ENCODE peak calls at places on chromosome 14, in seven cellular contexts. One of them, this sample, is unnamed.

GRCh38 chr14:24605435-24606190 is 3.9 kb downstream of the GZMH start:
- DNase-seq in activated T-helper 1 cell treated with anti-CD3 and anti-CD28 coated beads, Interleukin-12 subunit alpha, Interleukin-12 subunit beta, Interleukin-2, Interleukin-4 antibody, amounts not matched to agents 30 ng/mL and 10 ng/mL and 1 ng/mL, durations not matched to agents 14 hours and 24 hours and 36 hours: peak; percentile 60
- DNase-seq in NCI-H187 treated with DMSO at 0.1 percent for 48 hours: no peak
- DNase-seq in naive thymus-derived CD8-positive, alpha-beta T cell: peak; percentile 52
- DNase-seq in left colon: peak; percentile 51
- DNase-seq in activated CD4-positive, alpha-beta T cell treated with anti-CD3 and anti-CD28 coated beads, Interleukin-2, amount 10 ng/mL, durations not matched to agents 7 days and 5 days: peak; percentile 75
- DNase-seq in COR-L47: peak; percentile 5
- DNase-seq in this sample: peak; percentile 12

GRCh38 chr14:36556811-36557433 is 25.5 kb downstream of the NKX2-8 start:
- DNase-seq in left colon: peak; percentile 28
- DNase-seq in naive thymus-derived CD8-positive, alpha-beta T cell: no peak
- DNase-seq in activated CD4-positive, alpha-beta T cell treated with anti-CD3 and anti-CD28 coated beads, Interleukin-2, amount 10 ng/mL, durations not matched to agents 7 days and 5 days: peak; percentile 19
- DNase-seq in NCI-H187 treated with DMSO at 0.1 percent for 48 hours: no peak
- DNase-seq in activated T-helper 1 cell treated with anti-CD3 and anti-CD28 coated beads, Interleukin-12 subunit alpha, Interleukin-12 subunit beta, Interleukin-2, Interleukin-4 antibody, amounts not matched to agents 30 ng/mL and 10 ng/mL and 1 ng/mL, durations not matched to agents 14 hours and 24 hours and 36 hours: no peak
- DNase-seq in COR-L47: peak; percentile 29
- DNase-seq in this sample: no peak

GRCh38 chr14:63770187-63770807 is 42.4 kb upstream of the SGPP1 start:
- DNase-seq in activated CD4-positive, alpha-beta T cell treated with anti-CD3 and anti-CD28 coated beads, Interleukin-2, amount 10 ng/mL, durations not matched to agents 7 days and 5 days: peak; percentile 77
- DNase-seq in naive thymus-derived CD8-positive, alpha-beta T cell: peak; percentile 36
- DNase-seq in left colon: peak; percentile 65
- DNase-seq in activated T-helper 1 cell treated with anti-CD3 and anti-CD28 coated beads, Interleukin-12 subunit alpha, Interleukin-12 subunit beta, Interleukin-2, Interleukin-4 antibody, amounts not matched to agents 30 ng/mL and 10 ng/mL and 1 ng/mL, durations not matched to agents 14 hours and 24 hours and 36 hours: peak; percentile 33
- DNase-seq in COR-L47: no peak
- DNase-seq in NCI-H187 treated with DMSO at 0.1 percent for 48 hours: no peak
- DNase-seq in this sample: peak; percentile 7

GRCh38 chr14:90495357-90496276 is 98.8 kb downstream of the CALM1 start:
- DNase-seq in activated CD4-positive, alpha-beta T cell treated with anti-CD3 and anti-CD28 coated beads, Interleukin-2, amount 10 ng/mL, durations not matched to agents 7 days and 5 days: peak; percentile 78
- DNase-seq in naive thymus-derived CD8-positive, alpha-beta T cell: peak; percentile 43
- DNase-seq in left colon: peak; percentile 69
- DNase-seq in NCI-H187 treated with DMSO at 0.1 percent for 48 hours: no peak
- DNase-seq in COR-L47: no peak
- DNase-seq in activated T-helper 1 cell treated with anti-CD3 and anti-CD28 coated beads, Interleukin-12 subunit alpha, Interleukin-12 subunit beta, Interleukin-2, Interleukin-4 antibody, amounts not matched to agents 30 ng/mL and 10 ng/mL and 1 ng/mL, durations not matched to agents 14 hours and 24 hours and 36 hours: peak; percentile 37
- DNase-seq in this sample: no peak

GRCh38 chr14:64542839-64543207 is 2.3 kb downstream of the HSPA2 start:
- DNase-seq in activated CD4-positive, alpha-beta T cell treated with anti-CD3 and anti-CD28 coated beads, Interleukin-2, amount 10 ng/mL, durations not matched to agents 7 days and 5 days: no peak
- DNase-seq in activated T-helper 1 cell treated with anti-CD3 and anti-CD28 coated beads, Interleukin-12 subunit alpha, Interleukin-12 subunit beta, Interleukin-2, Interleukin-4 antibody, amounts not matched to agents 30 ng/mL and 10 ng/mL and 1 ng/mL, durations not matched to agents 14 hours and 24 hours and 36 hours: no peak
- DNase-seq in naive thymus-derived CD8-positive, alpha-beta T cell: no peak
- DNase-seq in NCI-H187 treated with DMSO at 0.1 percent for 48 hours: no peak
- DNase-seq in left colon: no peak
- DNase-seq in COR-L47: no peak
- DNase-seq in this sample: no peak

GRCh38 chr14:61661471-61661988 is 33.8 kb upstream of the HIF1A start:
- DNase-seq in COR-L47: no peak
- DNase-seq in activated T-helper 1 cell treated with anti-CD3 and anti-CD28 coated beads, Interleukin-12 subunit alpha, Interleukin-12 subunit beta, Interleukin-2, Interleukin-4 antibody, amounts not matched to agents 30 ng/mL and 10 ng/mL and 1 ng/mL, durations not matched to agents 14 hours and 24 hours and 36 hours: no peak
- DNase-seq in naive thymus-derived CD8-positive, alpha-beta T cell: no peak
- DNase-seq in left colon: no peak
- DNase-seq in activated CD4-positive, alpha-beta T cell treated with anti-CD3 and anti-CD28 coated beads, Interleukin-2, amount 10 ng/mL, durations not matched to agents 7 days and 5 days: no peak
- DNase-seq in NCI-H187 treated with DMSO at 0.1 percent for 48 hours: no peak
- DNase-seq in this sample: no peak

GRCh38 chr14:22489957-22490950 is 98.8 kb downstream of the DAD1 start:
- DNase-seq in naive thymus-derived CD8-positive, alpha-beta T cell: no peak
- DNase-seq in COR-L47: no peak
- DNase-seq in activated CD4-positive, alpha-beta T cell treated with anti-CD3 and anti-CD28 coated beads, Interleukin-2, amount 10 ng/mL, durations not matched to agents 7 days and 5 days: no peak
- DNase-seq in activated T-helper 1 cell treated with anti-CD3 and anti-CD28 coated beads, Interleukin-12 subunit alpha, Interleukin-12 subunit beta, Interleukin-2, Interleukin-4 antibody, amounts not matched to agents 30 ng/mL and 10 ng/mL and 1 ng/mL, durations not matched to agents 14 hours and 24 hours and 36 hours: no peak
- DNase-seq in left colon: no peak
- DNase-seq in NCI-H187 treated with DMSO at 0.1 percent for 48 hours: no peak
- DNase-seq in this sample: no peak

GRCh38 chr14:44404021-44404420 is 103.1 kb downstream of the FSCB start:
- DNase-seq in left colon: no peak
- DNase-seq in activated T-helper 1 cell treated with anti-CD3 and anti-CD28 coated beads, Interleukin-12 subunit alpha, Interleukin-12 subunit beta, Interleukin-2, Interleukin-4 antibody, amounts not matched to agents 30 ng/mL and 10 ng/mL and 1 ng/mL, durations not matched to agents 14 hours and 24 hours and 36 hours: no peak
- DNase-seq in COR-L47: peak; percentile 41
- DNase-seq in naive thymus-derived CD8-positive, alpha-beta T cell: no peak
- DNase-seq in activated CD4-positive, alpha-beta T cell treated with anti-CD3 and anti-CD28 coated beads, Interleukin-2, amount 10 ng/mL, durations not matched to agents 7 days and 5 days: no peak
- DNase-seq in NCI-H187 treated with DMSO at 0.1 percent for 48 hours: no peak
- DNase-seq in this sample: no peak

GRCh38 chr14:100531591-100532121 is 55.6 kb downstream of the BEGAIN start:
- DNase-seq in activated T-helper 1 cell treated with anti-CD3 and anti-CD28 coated beads, Interleukin-12 subunit alpha, Interleukin-12 subunit beta, Interleukin-2, Interleukin-4 antibody, amounts not matched to agents 30 ng/mL and 10 ng/mL and 1 ng/mL, durations not matched to agents 14 hours and 24 hours and 36 hours: no peak
- DNase-seq in naive thymus-derived CD8-positive, alpha-beta T cell: no peak
- DNase-seq in COR-L47: no peak
- DNase-seq in left colon: peak; percentile 2
- DNase-seq in activated CD4-positive, alpha-beta T cell treated with anti-CD3 and anti-CD28 coated beads, Interleukin-2, amount 10 ng/mL, durations not matched to agents 7 days and 5 days: peak; percentile 3
- DNase-seq in NCI-H187 treated with DMSO at 0.1 percent for 48 hours: no peak
- DNase-seq in this sample: no peak

GRCh38 chr14:25622752-25623151 is 572.8 kb upstream of the STXBP6 start:
- DNase-seq in left colon: no peak
- DNase-seq in activated CD4-positive, alpha-beta T cell treated with anti-CD3 and anti-CD28 coated beads, Interleukin-2, amount 10 ng/mL, durations not matched to agents 7 days and 5 days: no peak
- DNase-seq in NCI-H187 treated with DMSO at 0.1 percent for 48 hours: peak; percentile 33
- DNase-seq in naive thymus-derived CD8-positive, alpha-beta T cell: no peak
- DNase-seq in activated T-helper 1 cell treated with anti-CD3 and anti-CD28 coated beads, Interleukin-12 subunit alpha, Interleukin-12 subunit beta, Interleukin-2, Interleukin-4 antibody, amounts not matched to agents 30 ng/mL and 10 ng/mL and 1 ng/mL, durations not matched to agents 14 hours and 24 hours and 36 hours: no peak
- DNase-seq in COR-L47: peak; percentile 88
- DNase-seq in this sample: no peak

GRCh38 chr14:29168149-29168548 is 401.6 kb downstream of the FOXG1 start:
- DNase-seq in left colon: no peak
- DNase-seq in activated CD4-positive, alpha-beta T cell treated with anti-CD3 and anti-CD28 coated beads, Interleukin-2, amount 10 ng/mL, durations not matched to agents 7 days and 5 days: no peak
- DNase-seq in NCI-H187 treated with DMSO at 0.1 percent for 48 hours: no peak
- DNase-seq in COR-L47: no peak
- DNase-seq in activated T-helper 1 cell treated with anti-CD3 and anti-CD28 coated beads, Interleukin-12 subunit alpha, Interleukin-12 subunit beta, Interleukin-2, Interleukin-4 antibody, amounts not matched to agents 30 ng/mL and 10 ng/mL and 1 ng/mL, durations not matched to agents 14 hours and 24 hours and 36 hours: no peak
- DNase-seq in naive thymus-derived CD8-positive, alpha-beta T cell: no peak
- DNase-seq in this sample: no peak

GRCh38 chr14:50784683-50785505 is 46.1 kb downstream of the NIN start:
- DNase-seq in activated T-helper 1 cell treated with anti-CD3 and anti-CD28 coated beads, Interleukin-12 subunit alpha, Interleukin-12 subunit beta, Interleukin-2, Interleukin-4 antibody, amounts not matched to agents 30 ng/mL and 10 ng/mL and 1 ng/mL, durations not matched to agents 14 hours and 24 hours and 36 hours: no peak
- DNase-seq in NCI-H187 treated with DMSO at 0.1 percent for 48 hours: no peak
- DNase-seq in activated CD4-positive, alpha-beta T cell treated with anti-CD3 and anti-CD28 coated beads, Interleukin-2, amount 10 ng/mL, durations not matched to agents 7 days and 5 days: no peak
- DNase-seq in COR-L47: no peak
- DNase-seq in left colon: no peak
- DNase-seq in naive thymus-derived CD8-positive, alpha-beta T cell: no peak
- DNase-seq in this sample: no peak

GRCh38 chr14:20477211-20477876 is 8.1 kb downstream of the PNP start:
- DNase-seq in naive thymus-derived CD8-positive, alpha-beta T cell: peak; percentile 20
- DNase-seq in NCI-H187 treated with DMSO at 0.1 percent for 48 hours: no peak
- DNase-seq in COR-L47: no peak
- DNase-seq in left colon: no peak
- DNase-seq in activated CD4-positive, alpha-beta T cell treated with anti-CD3 and anti-CD28 coated beads, Interleukin-2, amount 10 ng/mL, durations not matched to agents 7 days and 5 days: peak; percentile 44
- DNase-seq in activated T-helper 1 cell treated with anti-CD3 and anti-CD28 coated beads, Interleukin-12 subunit alpha, Interleukin-12 subunit beta, Interleukin-2, Interleukin-4 antibody, amounts not matched to agents 30 ng/mL and 10 ng/mL and 1 ng/mL, durations not matched to agents 14 hours and 24 hours and 36 hours: no peak
- DNase-seq in this sample: no peak

GRCh38 chr14:61704554-61704953 is 9.2 kb downstream of the HIF1A start:
- DNase-seq in NCI-H187 treated with DMSO at 0.1 percent for 48 hours: no peak
- DNase-seq in COR-L47: no peak
- DNase-seq in activated CD4-positive, alpha-beta T cell treated with anti-CD3 and anti-CD28 coated beads, Interleukin-2, amount 10 ng/mL, durations not matched to agents 7 days and 5 days: no peak
- DNase-seq in activated T-helper 1 cell treated with anti-CD3 and anti-CD28 coated beads, Interleukin-12 subunit alpha, Interleukin-12 subunit beta, Interleukin-2, Interleukin-4 antibody, amounts not matched to agents 30 ng/mL and 10 ng/mL and 1 ng/mL, durations not matched to agents 14 hours and 24 hours and 36 hours: no peak
- DNase-seq in left colon: no peak
- DNase-seq in naive thymus-derived CD8-positive, alpha-beta T cell: no peak
- DNase-seq in this sample: no peak

GRCh38 chr14:52054678-52055077 is 14.2 kb downstream of the NID2 start:
- DNase-seq in activated T-helper 1 cell treated with anti-CD3 and anti-CD28 coated beads, Interleukin-12 subunit alpha, Interleukin-12 subunit beta, Interleukin-2, Interleukin-4 antibody, amounts not matched to agents 30 ng/mL and 10 ng/mL and 1 ng/mL, durations not matched to agents 14 hours and 24 hours and 36 hours: no peak
- DNase-seq in naive thymus-derived CD8-positive, alpha-beta T cell: no peak
- DNase-seq in left colon: no peak
- DNase-seq in activated CD4-positive, alpha-beta T cell treated with anti-CD3 and anti-CD28 coated beads, Interleukin-2, amount 10 ng/mL, durations not matched to agents 7 days and 5 days: no peak
- DNase-seq in NCI-H187 treated with DMSO at 0.1 percent for 48 hours: no peak
- DNase-seq in COR-L47: no peak
- DNase-seq in this sample: no peak

This sample was measured in iPS DF 19.7.